ENCODE peak calls at places on chromosomes 5 and 9, in ten cellular contexts. One of them, this sample, is unnamed.

GRCh38 chr5:144183254-144183889 is 12.7 kb downstream of the KCTD16 start:
- DNase-seq in HepG2: no peak
- DNase-seq in uterus: no peak
- DNase-seq in stomach: no peak
- DNase-seq in lower leg skin: no peak
- DNase-seq in Peyer's patch: no peak
- DNase-seq in erythroblast: peak; percentile 8
- DNase-seq in suprapubic skin: no peak
- DNase-seq in IMR-90: peak; percentile 85
- DNase-seq in body of pancreas: no peak
- DNase-seq in this sample: no peak

GRCh38 chr5:11650936-11651335 is 253.3 kb downstream of the CTNND2 start:
- DNase-seq in HepG2: no peak
- DNase-seq in uterus: no peak
- DNase-seq in stomach: no peak
- DNase-seq in lower leg skin: no peak
- DNase-seq in Peyer's patch: no peak
- DNase-seq in erythroblast: no peak
- DNase-seq in suprapubic skin: no peak
- DNase-seq in IMR-90: no peak
- DNase-seq in body of pancreas: no peak
- DNase-seq in this sample: no peak

GRCh38 chr9:5832093-5832542 is 799 bp downstream of the ERMP1 start:
- DNase-seq in HepG2: peak; percentile 21
- DNase-seq in uterus: no peak
- DNase-seq in stomach: no peak
- DNase-seq in lower leg skin: no peak
- DNase-seq in Peyer's patch: no peak
- DNase-seq in erythroblast: peak; percentile 54
- DNase-seq in suprapubic skin: no peak
- DNase-seq in IMR-90: no peak
- DNase-seq in body of pancreas: no peak
- DNase-seq in this sample: no peak

GRCh38 chr5:81209386-81209785 is 23.7 kb upstream of the CKMT2 start:
- DNase-seq in HepG2: no peak
- DNase-seq in uterus: no peak
- DNase-seq in stomach: no peak
- DNase-seq in lower leg skin: no peak
- DNase-seq in Peyer's patch: no peak
- DNase-seq in erythroblast: no peak
- DNase-seq in suprapubic skin: no peak
- DNase-seq in IMR-90: no peak
- DNase-seq in body of pancreas: no peak
- DNase-seq in this sample: no peak

GRCh38 chr5:78746990-78747389 is 98.4 kb upstream of the LHFPL2 start:
- DNase-seq in HepG2: no peak
- DNase-seq in uterus: no peak
- DNase-seq in stomach: no peak
- DNase-seq in lower leg skin: no peak
- DNase-seq in Peyer's patch: no peak
- DNase-seq in erythroblast: no peak
- DNase-seq in suprapubic skin: no peak
- DNase-seq in IMR-90: no peak
- DNase-seq in body of pancreas: no peak
- DNase-seq in this sample: no peak

GRCh38 chr5:20266068-20266467 is 278.1 kb upstream of the CDH18 start:
- DNase-seq in HepG2: no peak
- DNase-seq in uterus: no peak
- DNase-seq in stomach: no peak
- DNase-seq in lower leg skin: no peak
- DNase-seq in Peyer's patch: no peak
- DNase-seq in erythroblast: no peak
- DNase-seq in suprapubic skin: no peak
- DNase-seq in IMR-90: no peak
- DNase-seq in body of pancreas: no peak
- DNase-seq in this sample: no peak

GRCh38 chr9:87069690-87070089 is 122.4 kb upstream of the GAS1 start:
- DNase-seq in HepG2: no peak
- DNase-seq in uterus: no peak
- DNase-seq in stomach: no peak
- DNase-seq in lower leg skin: no peak
- DNase-seq in Peyer's patch: no peak
- DNase-seq in erythroblast: no peak
- DNase-seq in suprapubic skin: no peak
- DNase-seq in IMR-90: peak; percentile 69
- DNase-seq in body of pancreas: no peak
- DNase-seq in this sample: no peak

GRCh38 chr5:170917113-170917512 is 55.3 kb downstream of the RANBP17 start:
- DNase-seq in HepG2: no peak
- DNase-seq in uterus: no peak
- DNase-seq in stomach: no peak
- DNase-seq in lower leg skin: no peak
- DNase-seq in Peyer's patch: no peak
- DNase-seq in erythroblast: no peak
- DNase-seq in suprapubic skin: no peak
- DNase-seq in IMR-90: no peak
- DNase-seq in body of pancreas: no peak
- DNase-seq in this sample: no peak

GRCh38 chr9:7320139-7320538 is 479.4 kb downstream of the DMAC1 start:
- DNase-seq in HepG2: no peak
- DNase-seq in uterus: peak; percentile 50
- DNase-seq in stomach: no peak
- DNase-seq in lower leg skin: no peak
- DNase-seq in Peyer's patch: no peak
- DNase-seq in erythroblast: peak; percentile 59
- DNase-seq in suprapubic skin: no peak
- DNase-seq in IMR-90: peak; percentile 99
- DNase-seq in body of pancreas: no peak
- DNase-seq in this sample: peak; percentile 57

GRCh38 chr9:136230365-136230764 is 15.2 kb downstream of the QSOX2 start:
- DNase-seq in HepG2: no peak
- DNase-seq in uterus: no peak
- DNase-seq in stomach: no peak
- DNase-seq in lower leg skin: no peak
- DNase-seq in Peyer's patch: no peak
- DNase-seq in erythroblast: peak; percentile 78
- DNase-seq in suprapubic skin: no peak
- DNase-seq in IMR-90: no peak
- DNase-seq in body of pancreas: no peak
- DNase-seq in this sample: no peak

GRCh38 chr9:137679249-137679648 is 60.4 kb downstream of the EHMT1 start:
- DNase-seq in HepG2: no peak
- DNase-seq in uterus: no peak
- DNase-seq in stomach: no peak
- DNase-seq in lower leg skin: no peak
- DNase-seq in Peyer's patch: peak; percentile 60
- DNase-seq in erythroblast: no peak
- DNase-seq in suprapubic skin: no peak
- DNase-seq in IMR-90: no peak
- DNase-seq in body of pancreas: no peak
- DNase-seq in this sample: no peak

GRCh38 chr9:72442212-72442607 is 77.2 kb upstream of the ZFAND5 start:
- DNase-seq in HepG2: peak; percentile 41
- DNase-seq in uterus: no peak
- DNase-seq in stomach: no peak
- DNase-seq in lower leg skin: no peak
- DNase-seq in Peyer's patch: peak; percentile 53
- DNase-seq in erythroblast: no peak
- DNase-seq in suprapubic skin: no peak
- DNase-seq in IMR-90: peak; percentile 88
- DNase-seq in body of pancreas: no peak
- DNase-seq in this sample: peak; percentile 58

GRCh38 chr9:99299214-99300102 is 77.4 kb downstream of the SEC61B start:
- DNase-seq in HepG2: peak; percentile 7
- DNase-seq in uterus: no peak
- DNase-seq in stomach: no peak
- DNase-seq in lower leg skin: no peak
- DNase-seq in Peyer's patch: no peak
- DNase-seq in erythroblast: no peak
- DNase-seq in suprapubic skin: no peak
- DNase-seq in IMR-90: peak; percentile 83
- DNase-seq in body of pancreas: no peak
- DNase-seq in this sample: peak; percentile 81

GRCh38 chr5:139579-140442 is 47.8 kb downstream of the PLEKHG4B start:
- DNase-seq in HepG2: no peak
- DNase-seq in uterus: no peak
- DNase-seq in stomach: no peak
- DNase-seq in lower leg skin: no peak
- DNase-seq in Peyer's patch: no peak
- DNase-seq in erythroblast: no peak
- DNase-seq in suprapubic skin: no peak
- DNase-seq in IMR-90: no peak
- DNase-seq in body of pancreas: no peak
- DNase-seq in this sample: no peak
- TF ChIP-seq POLR2A in HepG2: no peak
- TF ChIP-seq POLR2A in uterus: no peak
- TF ChIP-seq POLR2A in stomach: no peak
- TF ChIP-seq POLR2A in lower leg skin: no peak
- TF ChIP-seq POLR2A in Peyer's patch: no peak
- TF ChIP-seq POLR2A in erythroblast: no peak
- TF ChIP-seq POLR2A in suprapubic skin: no peak
- TF ChIP-seq POLR2A in IMR-90: no peak
- TF ChIP-seq POLR2A in body of pancreas: no peak
- TF ChIP-seq POLR2A in this sample: no peak

GRCh38 chr5:178277866-178278265 is 45.3 kb upstream of the PHYKPL start:
- DNase-seq in HepG2: no peak
- DNase-seq in uterus: no peak
- DNase-seq in stomach: no peak
- DNase-seq in lower leg skin: no peak
- DNase-seq in Peyer's patch: no peak
- DNase-seq in erythroblast: no peak
- DNase-seq in suprapubic skin: no peak
- DNase-seq in IMR-90: no peak
- DNase-seq in body of pancreas: no peak
- DNase-seq in this sample: no peak
- TF ChIP-seq POLR2A in HepG2: no peak
- TF ChIP-seq POLR2A in uterus: no peak
- TF ChIP-seq POLR2A in stomach: no peak
- TF ChIP-seq POLR2A in lower leg skin: no peak
- TF ChIP-seq POLR2A in Peyer's patch: no peak
- TF ChIP-seq POLR2A in erythroblast: no peak
- TF ChIP-seq POLR2A in suprapubic skin: no peak
- TF ChIP-seq POLR2A in IMR-90: no peak
- TF ChIP-seq POLR2A in body of pancreas: no peak
- TF ChIP-seq POLR2A in this sample: no peak

DNA sequence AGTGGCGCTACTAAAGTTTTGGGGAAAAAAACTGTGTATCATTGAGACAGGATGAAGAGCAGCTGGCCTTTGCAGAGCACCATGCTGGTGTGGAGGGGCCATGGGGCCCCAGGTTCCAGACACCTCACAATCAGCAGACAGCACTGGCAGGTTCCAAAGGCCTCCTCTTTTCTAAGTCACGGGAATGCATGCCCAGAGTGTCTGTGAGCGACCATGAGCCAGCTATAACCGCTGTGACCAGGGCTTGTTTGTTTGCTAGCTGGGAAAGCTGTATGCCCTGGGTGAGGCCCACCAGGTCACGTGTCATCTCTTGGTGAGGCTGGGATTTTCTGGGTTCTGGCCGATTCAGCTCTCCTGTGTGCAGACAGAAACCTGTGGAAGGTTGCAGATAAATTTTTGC is 37.0 kb downstream of the PAPPA start:
- DNase-seq in HepG2: peak; percentile 5
- DNase-seq in uterus: no peak
- DNase-seq in stomach: no peak
- DNase-seq in lower leg skin: no peak
- DNase-seq in Peyer's patch: no peak
- DNase-seq in erythroblast: no peak
- DNase-seq in suprapubic skin: no peak
- DNase-seq in IMR-90: no peak
- DNase-seq in body of pancreas: no peak
- DNase-seq in this sample: peak; percentile 19
- TF ChIP-seq POLR2A in HepG2: no peak
- TF ChIP-seq POLR2A in uterus: no peak
- TF ChIP-seq POLR2A in stomach: no peak
- TF ChIP-seq POLR2A in lower leg skin: no peak
- TF ChIP-seq POLR2A in Peyer's patch: no peak
- TF ChIP-seq POLR2A in erythroblast: no peak
- TF ChIP-seq POLR2A in suprapubic skin: no peak
- TF ChIP-seq POLR2A in IMR-90: no peak
- TF ChIP-seq POLR2A in body of pancreas: no peak
- TF ChIP-seq POLR2A in this sample: no peak

GRCh38 chr9:94680020-94680419 is 40.7 kb upstream of the FBP1 start:
- DNase-seq in HepG2: no peak
- DNase-seq in uterus: no peak
- DNase-seq in stomach: no peak
- DNase-seq in lower leg skin: no peak
- DNase-seq in Peyer's patch: no peak
- DNase-seq in erythroblast: no peak
- DNase-seq in suprapubic skin: no peak
- DNase-seq in IMR-90: no peak
- DNase-seq in body of pancreas: no peak
- DNase-seq in this sample: no peak

GRCh38 chr9:94675008-94675841 is 35.9 kb upstream of the FBP1 start:
- DNase-seq in HepG2: no peak
- DNase-seq in uterus: no peak
- DNase-seq in stomach: no peak
- DNase-seq in lower leg skin: no peak
- DNase-seq in Peyer's patch: no peak
- DNase-seq in erythroblast: no peak
- DNase-seq in suprapubic skin: no peak
- DNase-seq in IMR-90: peak; percentile 48
- DNase-seq in body of pancreas: no peak
- DNase-seq in this sample: no peak

GRCh38 chr9:94672811-94673487 is 33.6 kb upstream of the FBP1 start:
- DNase-seq in HepG2: no peak
- DNase-seq in uterus: no peak
- DNase-seq in stomach: no peak
- DNase-seq in lower leg skin: no peak
- DNase-seq in Peyer's patch: no peak
- DNase-seq in erythroblast: no peak
- DNase-seq in suprapubic skin: no peak
- DNase-seq in IMR-90: peak; percentile 67
- DNase-seq in body of pancreas: no peak
- DNase-seq in this sample: peak; percentile 33

GRCh38 chr9:94680621-94681020 is 41.3 kb upstream of the FBP1 start:
- DNase-seq in HepG2: no peak
- DNase-seq in uterus: no peak
- DNase-seq in stomach: no peak
- DNase-seq in lower leg skin: no peak
- DNase-seq in Peyer's patch: no peak
- DNase-seq in erythroblast: no peak
- DNase-seq in suprapubic skin: no peak
- DNase-seq in IMR-90: no peak
- DNase-seq in body of pancreas: no peak
- DNase-seq in this sample: no peak

DNA sequence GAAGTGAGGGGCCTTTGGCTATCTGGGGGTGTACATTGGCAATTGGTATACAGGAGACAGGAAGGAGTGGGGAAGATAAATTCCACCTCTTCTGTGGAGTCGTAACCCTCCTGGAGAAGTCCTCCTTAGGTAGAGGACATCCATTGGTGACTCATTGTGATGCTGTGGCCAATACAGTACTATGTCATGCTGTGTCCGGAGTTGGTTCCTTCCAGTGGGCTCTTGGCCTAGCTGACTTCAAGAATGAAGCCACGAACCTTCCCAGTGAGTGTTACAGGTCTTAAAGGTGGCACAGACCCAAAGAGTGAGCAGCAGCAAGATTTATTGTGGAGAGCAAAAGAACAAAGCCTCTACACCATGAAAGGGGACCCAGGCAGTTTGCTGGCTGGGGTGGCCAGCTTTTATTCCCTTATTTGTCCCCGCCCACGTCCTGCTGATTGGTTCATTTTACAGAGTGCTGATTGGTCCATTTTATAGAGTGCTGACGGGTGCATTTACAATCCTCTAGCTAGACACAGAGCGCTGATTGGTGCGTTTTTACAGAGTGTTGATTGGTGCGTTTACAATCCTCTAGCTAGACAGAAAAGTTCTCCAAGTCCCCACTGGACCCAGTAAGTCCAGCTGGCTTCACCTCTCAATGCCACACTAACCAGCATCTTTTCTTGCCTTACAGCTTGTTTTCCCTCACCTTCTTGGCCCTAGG is 37.3 kb upstream of the FBP1 start:
- DNase-seq in HepG2: no peak
- DNase-seq in uterus: no peak
- DNase-seq in stomach: no peak
- DNase-seq in lower leg skin: no peak
- DNase-seq in Peyer's patch: no peak
- DNase-seq in erythroblast: no peak
- DNase-seq in suprapubic skin: no peak
- DNase-seq in IMR-90: no peak
- DNase-seq in body of pancreas: no peak
- DNase-seq in this sample: no peak
- TF ChIP-seq POLR2A in HepG2: no peak
- TF ChIP-seq POLR2A in uterus: no peak
- TF ChIP-seq POLR2A in stomach: no peak
- TF ChIP-seq POLR2A in lower leg skin: no peak
- TF ChIP-seq POLR2A in Peyer's patch: no peak
- TF ChIP-seq POLR2A in erythroblast: no peak
- TF ChIP-seq POLR2A in suprapubic skin: no peak
- TF ChIP-seq POLR2A in IMR-90: no peak
- TF ChIP-seq POLR2A in body of pancreas: no peak
- TF ChIP-seq POLR2A in this sample: no peak